ENCODE peak calls at places on chromosomes 6 and 20, in six cellular contexts. K, B, P, X, E and L are unnamed samples.

GRCh38 chr20:58555078-58555765 is 40.0 kb upstream of the APCDD1L start:
- DNase-seq in E (no peak), B (peak), K (no peak), P (no peak), X (no peak), L (peak)

GRCh38 chr20:37020636-37021035 is 69.1 kb upstream of the SAMHD1 start:
- DNase-seq in X (no peak), K (no peak), P (no peak), B (no peak), E (no peak), L (no peak)

GRCh38 chr20:35398660-35399144 is 13.1 kb downstream of the UQCC1 start:
- DNase-seq in X (no peak), E (no peak), P (peak), B (no peak), K (no peak), L (peak)

GRCh38 chr6:25250878-25251277 is 28.3 kb upstream of the CARMIL1 start:
- DNase-seq in K (no peak), E (peak), X (no peak), P (no peak), B (no peak), L (peak)

GRCh38 chr6:7882505-7883257 is 27.9 kb downstream of the TXNDC5 start:
- DNase-seq in B (no peak), X (no peak), P (no peak), E (no peak), K (no peak), L (no peak)

GRCh38 chr6:130697661-130698535 is 129.3 kb upstream of the SMLR1 start:
- DNase-seq in K (no peak), E (peak), X (peak), B (peak), P (peak), L (peak)

GRCh38 chr6:156876302-156876701 is 99.1 kb downstream of the ARID1B start:
- DNase-seq in X (peak), P (peak), E (no peak), K (no peak), B (no peak), L (no peak)

GRCh38 chr6:54238407-54238806 is 69.8 kb upstream of the TINAG start:
- DNase-seq in E (no peak), K (peak), X (no peak), P (no peak), B (peak), L (peak)

GRCh38 chr6:140316966-140317365 is 942.5 kb upstream of the CITED2 start:
- DNase-seq in X (no peak), K (no peak), B (no peak), E (no peak), P (no peak), L (no peak)

GRCh38 chr20:18615020-18615652 is 27.3 kb downstream of the DTD1 start:
- DNase-seq in X (no peak), P (no peak), K (no peak), B (no peak), E (no peak), L (no peak)

GRCh38 chr6:42390228-42390934 is 61.3 kb downstream of the TRERF1 start:
- DNase-seq in B (no peak), X (no peak), P (no peak), K (no peak), E (peak), L (no peak)

GRCh38 chr6:159042003-159042823 is 2.6 kb downstream of the TAGAP start:
- DNase-seq in X (peak), B (peak), K (peak), E (peak), P (peak), L (peak)

GRCh38 chr6:19999319-20000191 is 162.4 kb downstream of the ID4 start:
- DNase-seq in P (no peak), E (peak), B (no peak), K (no peak), X (no peak), L (no peak)

GRCh38 chr6:106199998-106200397 is 113.9 kb downstream of the PRDM1 start:
- DNase-seq in B (peak), E (no peak), K (no peak), P (no peak), X (no peak), L (peak)

GRCh38 chr20:39893013-39893685 is 795.9 kb downstream of the MAFB start:
- DNase-seq in B (peak), X (no peak), P (no peak), K (no peak), E (no peak), L (peak)

DNA sequence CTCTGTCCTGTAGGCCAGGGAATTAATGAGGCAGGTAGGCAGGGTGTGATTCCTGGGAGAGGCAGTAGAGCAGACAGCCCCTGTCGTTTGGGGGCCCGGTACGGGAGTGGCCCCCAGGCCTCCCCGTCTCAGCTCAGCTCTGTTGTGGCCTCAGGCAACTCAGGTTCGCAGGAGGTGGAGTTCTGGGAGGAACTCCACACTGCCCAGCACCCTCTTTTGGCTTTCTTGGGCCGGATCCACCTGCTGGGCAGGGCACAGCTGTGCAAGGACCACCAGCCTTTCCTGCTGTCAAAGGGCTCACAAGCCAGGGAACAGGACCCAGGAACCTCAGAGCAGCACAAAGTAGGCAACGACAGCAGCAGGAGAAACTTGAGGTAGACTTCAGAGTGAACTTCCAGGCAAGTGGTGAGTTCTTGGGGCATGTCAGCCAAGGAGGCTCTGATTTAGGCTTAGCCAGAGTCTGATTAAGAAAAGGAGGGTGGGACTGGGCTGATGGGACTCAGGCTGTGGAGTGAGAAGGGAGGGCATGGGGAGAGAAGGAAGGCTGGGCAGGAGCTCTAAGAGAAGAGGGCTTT is 36.9 kb downstream of the RAB44 start:
- DNase-seq in B (no peak), E (no peak), K (no peak), P (no peak), X (no peak), L (no peak)
- H3K4me3 ChIP-seq in B (peak), E (no peak), K (no peak), P (no peak), X (no peak), L (no peak)

GRCh38 chr6:132161283-132161682 is 210.1 kb upstream of the CCN2 start:
- DNase-seq in B (peak), E (peak), K (no peak), P (peak), X (peak), L (peak)
- TF ChIP-seq CTCF in B (peak), E (peak), K (no peak), P (peak), X (peak), L (peak)

DNA sequence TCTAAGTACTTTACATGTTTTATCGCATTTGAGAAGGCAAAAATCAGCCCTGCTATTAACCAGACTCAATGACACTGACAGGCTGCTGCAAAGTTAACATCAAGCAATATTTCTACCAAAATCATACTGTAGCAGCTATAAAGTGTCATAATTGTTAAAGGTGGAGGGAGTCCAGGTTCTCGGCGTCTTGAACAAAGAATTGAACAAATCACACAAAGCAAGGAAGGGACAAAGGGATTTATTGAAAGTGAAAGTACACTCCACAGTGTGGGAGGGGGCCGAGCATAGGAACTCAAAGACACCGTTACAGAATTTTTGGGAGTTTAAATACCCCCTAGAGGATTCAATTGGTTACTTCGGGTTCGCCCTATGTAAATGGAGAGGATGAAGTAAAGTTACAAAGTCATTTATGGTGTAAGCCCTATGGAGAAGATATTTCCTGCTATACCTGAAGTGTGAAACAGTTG is 12.9 kb upstream of the ZNF391 start:
- DNase-seq in X (no peak), P (peak), B (no peak), K (no peak), E (no peak), L (peak)
- H3K4me3 ChIP-seq in X (no peak), P (peak), B (peak), K (peak), E (no peak), L (no peak)

DNA sequence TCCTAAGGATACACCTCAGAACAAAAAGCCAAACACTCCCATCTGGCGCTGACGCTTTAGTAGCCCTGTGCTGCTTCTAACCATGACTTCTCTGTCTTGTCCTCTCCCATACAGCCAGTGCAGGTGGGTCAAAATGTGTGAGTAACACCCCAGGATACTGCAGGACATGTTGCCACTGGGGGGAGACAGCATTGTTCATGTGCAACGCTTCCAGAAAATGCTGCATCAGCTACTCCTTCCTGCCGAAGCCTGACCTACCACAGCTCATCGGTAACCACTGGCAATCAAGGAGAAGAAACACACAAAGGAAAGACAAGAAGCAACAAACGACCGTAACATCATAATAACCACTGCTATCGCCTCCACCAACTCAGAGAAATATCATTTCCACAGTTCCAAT is 1.4 kb downstream of the DEFB132 start:
- DNase-seq in B (no peak), K (no peak), X (no peak), P (no peak), E (peak), L (peak)
- TF ChIP-seq CTCF in B (peak), K (no peak), X (no peak), P (no peak), E (peak), L (peak)

GRCh38 chr6:164911151-164911550 is 398.3 kb downstream of the C6orf118 start:
- DNase-seq in P (no peak), X (no peak), B (no peak), K (no peak), E (no peak), L (no peak)
- H3K4me3 ChIP-seq in P (no peak), X (no peak), B (no peak), K (no peak), E (no peak), L (no peak)

GRCh38 chr6:551405-551804 is 105.5 kb downstream of the HUS1B start:
- DNase-seq in B (no peak), K (no peak), X (no peak), E (peak), P (peak), L (peak)
- TF ChIP-seq CTCF in B (peak), K (no peak), X (no peak), E (no peak), P (peak), L (peak)

GRCh38 chr6:87875781-87876180 is 171.9 kb upstream of the SPACA1 start:
- DNase-seq in K (no peak), P (no peak), B (no peak), X (no peak), E (no peak), L (no peak)

GRCh38 chr6:87884203-87884602 is 163.4 kb upstream of the SPACA1 start:
- DNase-seq in P (no peak), K (no peak), E (no peak), X (no peak), B (no peak), L (no peak)

GRCh38 chr6:87887266-87887665 is 160.4 kb upstream of the SPACA1 start:
- DNase-seq in P (no peak), K (no peak), E (no peak), B (no peak), X (no peak), L (no peak)

GRCh38 chr6:87879144-87879861 is 168.3 kb upstream of the SPACA1 start:
- DNase-seq in B (no peak), K (no peak), P (no peak), X (peak), E (peak), L (no peak)

DNA sequence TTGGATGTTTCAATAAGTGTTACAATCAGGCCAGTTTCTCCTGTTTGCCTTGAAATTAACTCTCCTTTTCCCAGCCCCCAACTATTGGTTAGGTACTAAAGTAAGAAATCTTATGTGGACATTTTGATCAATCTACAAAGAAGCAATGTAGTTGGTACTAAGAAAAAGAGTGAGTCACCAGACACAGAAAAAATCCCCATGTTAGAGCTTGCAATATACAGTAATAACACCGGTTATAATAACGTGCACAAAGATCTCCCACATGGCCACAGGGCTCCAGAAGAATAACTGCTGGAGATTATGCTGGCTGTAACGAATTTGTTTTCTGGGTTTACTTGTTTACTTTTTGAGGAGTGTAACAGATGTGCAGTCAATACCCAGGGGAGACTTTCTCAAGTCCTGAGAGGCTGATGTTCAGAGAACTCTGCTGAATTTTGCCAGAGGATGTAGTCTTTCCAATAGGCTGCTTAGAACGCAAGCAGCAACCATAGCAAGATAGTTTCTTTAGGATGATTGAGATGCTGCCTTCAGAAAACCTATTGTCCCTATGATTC is 166.2 kb upstream of the SPACA1 start:
- DNase-seq in X (no peak), P (no peak), E (no peak), K (no peak), B (no peak), L (no peak)
- H3K4me3 ChIP-seq in X (no peak), P (no peak), E (no peak), K (no peak), B (no peak), L (no peak)

DNA sequence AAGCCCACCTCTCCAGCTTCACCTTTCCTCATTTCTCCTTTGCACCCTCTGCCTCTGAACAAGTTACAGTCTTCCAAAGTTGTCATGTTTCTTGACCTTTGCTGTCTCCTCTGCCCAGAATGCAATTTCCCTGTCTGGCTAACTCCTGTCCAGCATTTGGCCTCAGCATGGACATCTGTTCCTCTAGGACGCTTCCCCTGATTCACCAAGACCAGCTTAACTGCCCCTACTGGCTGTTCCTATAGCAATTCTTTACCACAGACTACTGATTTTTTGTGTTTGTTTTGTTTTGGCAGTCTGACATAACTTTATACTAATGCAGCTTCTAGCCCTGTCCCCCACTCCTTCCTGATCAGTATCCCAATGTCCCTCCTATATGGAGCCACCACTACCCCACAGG is 13.4 kb downstream of the GNL1 start:
- DNase-seq in E (no peak), P (no peak), X (no peak), B (no peak), K (no peak), L (no peak)
- TF ChIP-seq CTCF in E (no peak), P (no peak), X (no peak), B (peak), K (no peak), L (peak)